ENCODE peak calls at places on chromosomes 3 and 15, in seven cellular contexts. One of them, this sample, is unnamed.

GRCh38 chr3:65995030-65995429 is 43.7 kb downstream of the MAGI1 start:
- DNase-seq in H1: no peak
- DNase-seq in HCT116: peak; percentile 23
- DNase-seq in sigmoid colon: no peak
- DNase-seq in right lobe of liver: no peak
- DNase-seq in uterus: no peak
- DNase-seq in K562: no peak
- DNase-seq in this sample: no peak

GRCh38 chr3:23236890-23237289 is 33.8 kb downstream of the UBE2E2 start:
- DNase-seq in H1: no peak
- DNase-seq in HCT116: no peak
- DNase-seq in sigmoid colon: no peak
- DNase-seq in right lobe of liver: no peak
- DNase-seq in uterus: no peak
- DNase-seq in K562: no peak
- DNase-seq in this sample: no peak

GRCh38 chr3:159634414-159634813 is 354.2 kb upstream of the IL12A start:
- DNase-seq in H1: no peak
- DNase-seq in HCT116: no peak
- DNase-seq in sigmoid colon: no peak
- DNase-seq in right lobe of liver: no peak
- DNase-seq in uterus: no peak
- DNase-seq in K562: no peak
- DNase-seq in this sample: no peak

GRCh38 chr15:44550256-44550655 is 13.3 kb downstream of the EIF3J start:
- DNase-seq in H1: no peak
- DNase-seq in HCT116: no peak
- DNase-seq in sigmoid colon: no peak
- DNase-seq in right lobe of liver: no peak
- DNase-seq in uterus: no peak
- DNase-seq in K562: no peak
- DNase-seq in this sample: no peak

GRCh38 chr15:92634046-92634445 is 21.5 kb downstream of the FAM174B start:
- DNase-seq in H1: no peak
- DNase-seq in HCT116: no peak
- DNase-seq in sigmoid colon: no peak
- DNase-seq in right lobe of liver: no peak
- DNase-seq in uterus: no peak
- DNase-seq in K562: no peak
- DNase-seq in this sample: no peak

GRCh38 chr3:155031191-155031590 is 48.9 kb upstream of the MME start:
- DNase-seq in H1: no peak
- DNase-seq in HCT116: no peak
- DNase-seq in sigmoid colon: no peak
- DNase-seq in right lobe of liver: no peak
- DNase-seq in uterus: no peak
- DNase-seq in K562: no peak
- DNase-seq in this sample: no peak

GRCh38 chr3:39260957-39261356 is 18.9 kb downstream of the CX3CR1 start:
- DNase-seq in H1: no peak
- DNase-seq in HCT116: peak; percentile 18
- DNase-seq in sigmoid colon: peak; percentile 89
- DNase-seq in right lobe of liver: peak; percentile 70
- DNase-seq in uterus: peak; percentile 73
- DNase-seq in K562: peak; percentile 65
- DNase-seq in this sample: peak; percentile 91

GRCh38 chr15:68315495-68316007 is 38.0 kb downstream of the FEM1B start:
- DNase-seq in H1: peak; percentile 76
- DNase-seq in HCT116: no peak
- DNase-seq in sigmoid colon: no peak
- DNase-seq in right lobe of liver: no peak
- DNase-seq in uterus: peak; percentile 16
- DNase-seq in K562: no peak
- DNase-seq in this sample: no peak

GRCh38 chr15:67092726-67093125 is 27.3 kb downstream of the SMAD3 start:
- DNase-seq in H1: no peak
- DNase-seq in HCT116: no peak
- DNase-seq in sigmoid colon: no peak
- DNase-seq in right lobe of liver: no peak
- DNase-seq in uterus: no peak
- DNase-seq in K562: no peak
- DNase-seq in this sample: no peak

GRCh38 chr15:67091966-67092677 is 26.7 kb downstream of the SMAD3 start:
- DNase-seq in H1: no peak
- DNase-seq in HCT116: no peak
- DNase-seq in sigmoid colon: no peak
- DNase-seq in right lobe of liver: no peak
- DNase-seq in uterus: no peak
- DNase-seq in K562: no peak
- DNase-seq in this sample: no peak

GRCh38 chr15:67089218-67090193 is 24.1 kb downstream of the SMAD3 start:
- DNase-seq in H1: no peak
- DNase-seq in HCT116: no peak
- DNase-seq in sigmoid colon: no peak
- DNase-seq in right lobe of liver: no peak
- DNase-seq in uterus: no peak
- DNase-seq in K562: peak; percentile 50
- DNase-seq in this sample: peak; percentile 48

GRCh38 chr15:67090297-67091072 is 25.1 kb downstream of the SMAD3 start:
- DNase-seq in H1: no peak
- DNase-seq in HCT116: no peak
- DNase-seq in sigmoid colon: no peak
- DNase-seq in right lobe of liver: no peak
- DNase-seq in uterus: no peak
- DNase-seq in K562: no peak
- DNase-seq in this sample: peak; percentile 42

DNA sequence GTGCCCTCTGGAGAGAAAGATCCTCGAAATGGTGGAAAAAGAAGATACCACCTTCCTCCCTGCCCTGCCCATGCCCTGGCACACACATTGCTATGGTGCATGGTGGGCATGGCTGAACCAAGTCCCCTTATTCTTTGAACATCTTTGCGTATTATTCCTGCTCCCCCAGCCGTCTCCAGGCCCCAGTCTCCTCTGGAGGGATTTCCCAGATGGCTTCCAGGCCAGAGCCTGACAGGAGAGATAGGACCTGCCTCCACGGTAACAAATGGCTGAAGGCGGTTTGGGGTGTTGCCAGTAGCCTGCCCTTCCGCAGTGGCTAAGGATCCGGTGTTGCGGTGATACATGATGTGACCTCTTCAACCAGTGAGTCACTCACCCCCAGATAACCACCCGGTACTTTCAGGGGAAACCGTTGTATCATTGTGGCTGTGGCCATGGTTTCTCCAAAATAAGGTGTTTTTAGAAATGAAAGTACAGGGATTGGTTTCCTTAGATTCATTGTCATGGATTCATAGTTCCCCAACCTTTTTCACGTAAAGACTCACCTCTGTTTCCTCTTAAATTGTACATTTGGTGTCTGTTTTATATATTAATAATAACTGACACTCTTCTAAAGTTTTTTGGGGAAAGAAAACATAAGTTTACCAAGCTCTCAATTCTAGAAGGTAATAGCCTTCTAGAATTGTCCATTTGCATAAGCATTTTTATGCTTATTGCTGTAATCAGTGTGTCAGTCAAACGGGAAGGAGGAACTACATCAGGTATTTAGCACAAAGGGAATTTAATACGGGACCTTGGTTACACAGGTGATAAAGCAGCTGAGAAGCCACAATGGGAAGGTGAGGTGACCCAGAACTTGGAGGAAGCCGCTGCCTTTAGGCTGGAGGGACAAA is 25.9 kb downstream of the SMAD3 start:
- DNase-seq in H1: no peak
- DNase-seq in HCT116: peak; percentile 90
- DNase-seq in sigmoid colon: peak; percentile 79
- DNase-seq in right lobe of liver: peak; percentile 70
- DNase-seq in uterus: peak; percentile 71
- DNase-seq in K562: peak; percentile 86
- DNase-seq in this sample: peak; percentile 92
- TF ChIP-seq POLR2A in H1: no peak
- TF ChIP-seq POLR2A in HCT116: no peak
- TF ChIP-seq POLR2A in sigmoid colon: no peak
- TF ChIP-seq POLR2A in right lobe of liver: no peak
- TF ChIP-seq POLR2A in uterus: no peak
- TF ChIP-seq POLR2A in K562: peak; percentile 46
- TF ChIP-seq POLR2A in this sample: no peak

GRCh38 chr3:196707566-196707965 is 4.5 kb downstream of the CEP19 start:
- DNase-seq in H1: no peak
- DNase-seq in HCT116: no peak
- DNase-seq in sigmoid colon: no peak
- DNase-seq in right lobe of liver: no peak
- DNase-seq in uterus: no peak
- DNase-seq in K562: no peak
- DNase-seq in this sample: no peak

GRCh38 chr3:196711838-196712513 is at the start of the genes CEP19 and PIGX:
- DNase-seq in H1: peak; percentile 81
- DNase-seq in HCT116: peak; percentile 59
- DNase-seq in sigmoid colon: peak; percentile 90
- DNase-seq in right lobe of liver: peak; percentile 91
- DNase-seq in uterus: peak; percentile 88
- DNase-seq in K562: peak; percentile 98
- DNase-seq in this sample: peak; percentile 89

GRCh38 chr3:196708467-196708866 is 3.6 kb downstream of the CEP19 start:
- DNase-seq in H1: no peak
- DNase-seq in HCT116: no peak
- DNase-seq in sigmoid colon: no peak
- DNase-seq in right lobe of liver: no peak
- DNase-seq in uterus: no peak
- DNase-seq in K562: no peak
- DNase-seq in this sample: no peak

DNA sequence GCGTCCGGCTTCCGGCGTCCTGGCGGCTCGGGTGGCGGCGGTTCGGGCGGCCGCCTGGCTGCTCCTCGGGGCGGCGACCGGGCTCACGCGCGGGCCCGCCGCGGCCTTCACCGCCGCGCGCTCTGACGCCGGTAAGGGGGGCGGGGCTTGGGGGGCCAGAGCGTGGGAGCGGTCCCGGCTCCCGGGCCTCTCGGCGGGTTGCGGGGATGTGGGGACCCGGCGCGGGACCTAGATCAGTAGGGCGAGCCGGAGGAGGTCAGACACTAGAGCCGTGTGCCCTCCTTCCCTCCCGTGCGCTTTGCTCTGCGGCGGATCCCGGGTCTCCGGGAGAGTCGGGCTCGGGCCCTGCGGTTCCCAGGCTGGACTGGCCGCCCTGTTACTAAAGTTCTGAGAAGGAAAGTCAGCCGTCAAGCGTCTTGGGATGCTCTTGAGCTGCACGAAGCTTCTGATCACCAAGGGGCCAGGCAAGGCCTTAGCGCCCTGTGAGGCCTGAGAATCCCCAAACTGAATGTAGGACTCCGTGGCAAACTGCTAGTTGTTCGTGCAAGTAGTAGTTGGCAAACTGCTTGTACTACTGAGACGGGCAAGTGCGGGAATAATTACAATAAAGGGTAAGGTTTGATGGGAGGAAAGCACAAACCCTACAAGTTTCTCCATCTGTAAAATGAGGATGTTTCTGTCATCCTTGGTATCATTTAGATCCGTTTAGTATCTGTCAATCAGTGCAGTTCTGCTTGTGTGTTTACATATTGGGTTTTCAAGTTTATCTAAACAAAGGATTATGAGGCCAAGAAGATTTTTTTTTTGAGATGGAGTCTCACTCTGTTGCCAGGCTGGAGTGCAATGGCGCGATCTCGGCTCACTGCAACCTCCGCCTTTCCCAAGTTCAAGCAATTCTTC is 587 bp downstream of the PIGX start:
- DNase-seq in H1: no peak
- DNase-seq in HCT116: no peak
- DNase-seq in sigmoid colon: peak; percentile 78
- DNase-seq in right lobe of liver: peak; percentile 74
- DNase-seq in uterus: peak; percentile 71
- DNase-seq in K562: peak; percentile 85
- DNase-seq in this sample: peak; percentile 91
- TF ChIP-seq POLR2A in H1: no peak
- TF ChIP-seq POLR2A in HCT116: no peak
- TF ChIP-seq POLR2A in sigmoid colon: peak; percentile 11
- TF ChIP-seq POLR2A in right lobe of liver: peak; percentile 31
- TF ChIP-seq POLR2A in uterus: no peak
- TF ChIP-seq POLR2A in K562: no peak
- TF ChIP-seq POLR2A in this sample: peak; percentile 35

GRCh38 chr15:34796847-34797246 is 1.5 kb upstream of the ACTC1 start:
- DNase-seq in H1: no peak
- DNase-seq in HCT116: no peak
- DNase-seq in sigmoid colon: no peak
- DNase-seq in right lobe of liver: no peak
- DNase-seq in uterus: no peak
- DNase-seq in K562: no peak
- DNase-seq in this sample: no peak

GRCh38 chr15:34799825-34800168 is 4.4 kb upstream of the ACTC1 start:
- DNase-seq in H1: no peak
- DNase-seq in HCT116: no peak
- DNase-seq in sigmoid colon: no peak
- DNase-seq in right lobe of liver: no peak
- DNase-seq in uterus: no peak
- DNase-seq in K562: no peak
- DNase-seq in this sample: no peak

GRCh38 chr15:34802371-34802770 is 7.0 kb upstream of the ACTC1 start:
- DNase-seq in H1: no peak
- DNase-seq in HCT116: no peak
- DNase-seq in sigmoid colon: no peak
- DNase-seq in right lobe of liver: no peak
- DNase-seq in uterus: no peak
- DNase-seq in K562: no peak
- DNase-seq in this sample: no peak

GRCh38 chr15:34802803-34803395 is 7.5 kb upstream of the ACTC1 start:
- DNase-seq in H1: no peak
- DNase-seq in HCT116: no peak
- DNase-seq in sigmoid colon: no peak
- DNase-seq in right lobe of liver: no peak
- DNase-seq in uterus: no peak
- DNase-seq in K562: no peak
- DNase-seq in this sample: no peak

DNA sequence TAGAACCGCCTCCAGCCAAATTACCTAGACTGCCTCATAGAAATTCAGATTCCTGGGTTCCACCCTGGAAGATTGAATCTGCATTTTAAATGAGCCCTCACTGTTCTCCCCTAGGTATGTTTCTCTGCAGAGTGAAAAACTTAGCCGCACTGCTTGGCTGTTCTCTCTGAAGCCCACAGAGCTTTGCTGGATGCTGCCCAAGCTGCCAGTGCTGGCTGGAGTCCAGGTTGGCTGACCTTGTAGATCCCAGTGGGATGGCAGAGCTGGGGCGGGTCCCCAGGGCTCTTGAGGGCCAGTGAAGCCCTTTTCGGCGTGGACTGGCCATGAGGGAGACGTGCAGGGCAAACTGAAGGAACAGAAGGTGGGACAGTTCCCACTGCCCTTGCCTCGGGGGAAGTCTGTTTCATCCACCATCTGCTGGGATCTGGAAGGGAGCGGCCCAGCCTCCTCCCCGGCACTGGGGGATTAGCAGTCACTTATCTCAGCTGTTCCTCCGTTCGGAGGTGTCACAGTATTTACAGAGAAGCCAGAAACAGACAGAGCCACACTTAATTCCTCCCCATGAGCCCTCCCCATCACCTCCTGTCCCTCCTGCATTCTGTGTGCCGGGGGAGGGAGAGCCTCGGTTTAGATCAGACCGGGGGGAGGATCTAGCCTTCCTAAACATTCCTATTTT is 3.9 kb upstream of the ACTC1 start:
- DNase-seq in H1: peak; percentile 55
- DNase-seq in HCT116: no peak
- DNase-seq in sigmoid colon: no peak
- DNase-seq in right lobe of liver: peak; percentile 39
- DNase-seq in uterus: peak; percentile 35
- DNase-seq in K562: peak; percentile 24
- DNase-seq in this sample: no peak
- TF ChIP-seq POLR2A in H1: no peak
- TF ChIP-seq POLR2A in HCT116: no peak
- TF ChIP-seq POLR2A in sigmoid colon: no peak
- TF ChIP-seq POLR2A in right lobe of liver: no peak
- TF ChIP-seq POLR2A in uterus: no peak
- TF ChIP-seq POLR2A in K562: no peak
- TF ChIP-seq POLR2A in this sample: no peak

GRCh38 chr15:25438601-25439455 is at the start of gene UBE3A:
- DNase-seq in H1: peak; percentile 90
- DNase-seq in HCT116: peak; percentile 71
- DNase-seq in sigmoid colon: peak; percentile 95
- DNase-seq in right lobe of liver: peak; percentile 93
- DNase-seq in uterus: peak; percentile 90
- DNase-seq in K562: peak; percentile 89
- DNase-seq in this sample: peak; percentile 96
- TF ChIP-seq POLR2A in H1: peak; percentile 95
- TF ChIP-seq POLR2A in HCT116: no peak
- TF ChIP-seq POLR2A in sigmoid colon: peak; percentile 27
- TF ChIP-seq POLR2A in right lobe of liver: peak; percentile 84
- TF ChIP-seq POLR2A in uterus: peak; percentile 77
- TF ChIP-seq POLR2A in K562: peak; percentile 90
- TF ChIP-seq POLR2A in this sample: peak; percentile 85

This sample was measured in erythroblast.